ENCODE peak calls at places on chromosomes 12 and 14, in eight cellular contexts. A is Daoy, G is nephron progenitor cell, C is hypothalamus, F is adipocyte, Q is heart left ventricle, H is ovary, P is NCI-H1105. X is an unnamed sample.

GRCh38 chr12:90280033-90280432 is 571.4 kb upstream of the ATP2B1 start:
- DNase-seq in A (no peak), G (no peak), C (no peak), F (peak; percentile 25), Q (no peak), H (no peak), P (no peak), X (no peak)

GRCh38 chr12:116278667-116279066 is 1.2 kb upstream of the MED13L start:
- DNase-seq in A (peak; percentile 13), G (no peak), C (no peak), F (no peak), Q (no peak), H (no peak), P (no peak), X (no peak)

GRCh38 chr14:53842938-53843337 is 113.7 kb downstream of the BMP4 start:
- DNase-seq in A (peak; percentile 52), G (no peak), C (no peak), F (no peak), Q (no peak), H (no peak), P (no peak), X (no peak)

GRCh38 chr12:22121224-22121623 is 75.2 kb downstream of the CMAS start:
- DNase-seq in A (no peak), G (no peak), C (no peak), F (no peak), Q (no peak), H (no peak), P (no peak), X (no peak)

GRCh38 chr14:94936901-94937321 is 167.0 kb upstream of the GSC start:
- DNase-seq in A (peak; percentile 19), G (peak; percentile 17), C (peak; percentile 41), F (no peak), Q (peak; percentile 31), H (peak; percentile 83), P (no peak), X (peak; percentile 55)

GRCh38 chr12:14842315-14842714 is 1.0 kb downstream of the ART4 start:
- DNase-seq in A (no peak), G (no peak), C (no peak), F (no peak), Q (no peak), H (no peak), P (no peak), X (no peak)

GRCh38 chr14:25658988-25659387 is 609.0 kb upstream of the STXBP6 start:
- DNase-seq in A (no peak), G (no peak), C (no peak), F (no peak), Q (no peak), H (no peak), P (peak; percentile 70), X (no peak)

GRCh38 chr12:92696240-92696639 is 6.5 kb upstream of the PLEKHG7 start:
- DNase-seq in A (no peak), G (no peak), C (no peak), F (peak; percentile 83), Q (no peak), H (no peak), P (no peak), X (peak; percentile 58)

GRCh38 chr12:64665506-64665905 is 55.2 kb downstream of the RASSF3 start:
- DNase-seq in A (no peak), G (no peak), C (no peak), F (no peak), Q (no peak), H (no peak), P (no peak), X (no peak)

GRCh38 chr12:111175404-111175803 is 193.5 kb downstream of the PHETA1 start:
- DNase-seq in A (no peak), G (no peak), C (no peak), F (no peak), Q (no peak), H (no peak), P (peak; percentile 41), X (no peak)

GRCh38 chr12:65335021-65335714 is 56.7 kb downstream of the MSRB3 start:
- DNase-seq in A (peak; percentile 68), G (no peak), C (no peak), F (peak; percentile 89), Q (peak; percentile 27), H (peak; percentile 57), P (no peak), X (peak; percentile 45)

GRCh38 chr12:40184493-40185302 is 40.1 kb upstream of the LRRK2 start:
- DNase-seq in A (no peak), G (no peak), C (no peak), F (no peak), Q (no peak), H (no peak), P (no peak), X (no peak)

GRCh38 chr12:60144395-60144794 is 548.6 kb downstream of the SLC16A7 start:
- DNase-seq in A (no peak), G (no peak), C (no peak), F (no peak), Q (no peak), H (no peak), P (no peak), X (no peak)

GRCh38 chr12:25761356-25761755 is 197.1 kb upstream of the RASSF8 start:
- DNase-seq in A (no peak), G (no peak), C (no peak), F (no peak), Q (no peak), H (no peak), P (no peak), X (no peak)

GRCh38 chr14:89615421-89615820 is 198.4 kb upstream of the FOXN3 start:
- DNase-seq in A (no peak), G (no peak), C (no peak), F (no peak), Q (no peak), H (no peak), P (no peak), X (no peak)

X was measured in left cardiac atrium.